ENCODE peak calls at places on chromosomes 6 and 20, in four cellular contexts. O is pons; M is fibroblast of mammary gland; V is activated CD4-positive, alpha-beta T cell treated with anti-CD3 and anti-CD28 coated beads for 36 hours. S is an unnamed sample.

GRCh38 chr6:22929228-22929627 is 359.9 kb downstream of the HDGFL1 start:
- DNase-seq in O (no peak), M (no peak), V (no peak), S (no peak)

GRCh38 chr6:144485531-144485930 is 200.4 kb downstream of the UTRN start:
- DNase-seq in O (no peak), V (no peak), M (no peak), S (no peak)

GRCh38 chr6:146775227-146775626 is 176.5 kb downstream of the ADGB start:
- DNase-seq in M (peak), O (no peak), V (no peak), S (no peak)

GRCh38 chr6:34771727-34772126 is 14.4 kb downstream of the SNRPC start:
- DNase-seq in V (no peak), M (peak), O (no peak), S (no peak)

GRCh38 chr6:80550271-80550670 is 443.8 kb downstream of the BCKDHB start:
- DNase-seq in M (no peak), V (no peak), O (no peak), S (no peak)

GRCh38 chr6:10112871-10113584 is 301.8 kb downstream of the TFAP2A start:
- DNase-seq in V (no peak), M (no peak), O (no peak), S (no peak)

GRCh38 chr20:61835301-61835700 is 230.4 kb downstream of the TAF4 start:
- DNase-seq in V (no peak), M (no peak), O (no peak), S (no peak)

GRCh38 chr6:148544421-148544820 is 201.8 kb downstream of the SASH1 start:
- DNase-seq in M (no peak), O (no peak), V (no peak), S (no peak)

GRCh38 chr6:168988801-168989200 is 264.8 kb downstream of the THBS2 start:
- DNase-seq in M (peak), V (no peak), O (peak), S (no peak)